ENCODE peak calls at places on chromosomes 2 and 18, in five cellular contexts. O, E, F, H and S are unnamed samples. For H3K4me1, the result is how much of the 10 kb centered on the place peaks cover.

GRCh38 chr2:170425291-170425751 is 247.4 kb downstream of the MYO3B start:
- DNase-seq in E (peak), O (no peak), H (no peak), F (no peak), S (no peak)

GRCh38 chr2:60882971-60883753 is 1.8 kb downstream of the REL start:
- DNase-seq in H (no peak), F (peak), E (no peak), O (peak), S (no peak)

GRCh38 chr2:226427538-226428307 is 371.9 kb downstream of the IRS1 start:
- DNase-seq in F (peak), E (no peak), O (no peak), H (no peak), S (no peak)

GRCh38 chr2:177262137-177262536 is 2.4 kb downstream of the NFE2L2 start:
- DNase-seq in H (no peak), O (no peak), E (no peak), F (no peak), S (no peak)

GRCh38 chr2:168961450-168962229 is 60.5 kb downstream of the G6PC2 start:
- DNase-seq in F (peak), E (peak), H (no peak), O (peak), S (peak)

GRCh38 chr18:48592540-48592939 is 53.7 kb downstream of the CTIF start:
- DNase-seq in E (no peak), H (no peak), O (no peak), F (no peak), S (no peak)

GRCh38 chr2:175854665-175855064 is 147.4 kb downstream of the LNPK start:
- DNase-seq in O (no peak), H (no peak), E (no peak), F (no peak), S (no peak)

GRCh38 chr2:226048625-226049024 is 649.1 kb downstream of the NYAP2 start:
- DNase-seq in O (peak), E (no peak), H (no peak), F (peak), S (no peak)

GRCh38 chr18:54950221-54950620 is 9.0 kb downstream of the CCDC68 start:
- DNase-seq in F (no peak), E (no peak), O (no peak), H (no peak), S (no peak)

GRCh38 chr2:64534363-64534762 is 10.2 kb downstream of the AFTPH start:
- DNase-seq in F (no peak), E (no peak), O (no peak), H (no peak), S (no peak)

GRCh38 chr2:26682155-26682554 is 10.4 kb upstream of the KCNK3 start:
- DNase-seq in O (no peak), F (no peak), H (no peak), E (no peak), S (no peak)

GRCh38 chr2:183244300-183244849 is 120.1 kb downstream of the NUP35 start:
- DNase-seq in F (no peak), E (no peak), H (no peak), O (peak), S (no peak)

GRCh38 chr2:203534486-203535077 is 519 bp downstream of the RAPH1 start:
- DNase-seq in E (peak), H (no peak), F (peak), O (no peak), S (no peak)

GRCh38 chr2:26724004-26724750 is 31.7 kb downstream of the KCNK3 start:
- DNase-seq in O (no peak), E (no peak), H (peak), F (peak), S (peak)

GRCh38 chr2:240568678-240569522 is 616 bp downstream of the RNPEPL1 start:
- DNase-seq in F (peak), E (peak), H (peak), O (peak), S (peak)

GRCh38 chr18:70429847-70430500 is 141.1 kb downstream of the SOCS6 start:
- DNase-seq in H (no peak), O (no peak), E (no peak), F (no peak), S (no peak)

GRCh38 chr18:70433001-70433400 is 144.2 kb downstream of the SOCS6 start:
- DNase-seq in E (no peak), F (no peak), H (no peak), O (no peak), S (no peak)

GRCh38 chr18:70426818-70427217 is 138.0 kb downstream of the SOCS6 start:
- DNase-seq in O (no peak), F (no peak), H (no peak), E (no peak), S (no peak)

GRCh38 chr18:70430501-70431173 is 141.8 kb downstream of the SOCS6 start:
- DNase-seq in O (no peak), H (no peak), F (no peak), E (no peak), S (no peak)

GRCh38 chr18:70431203-70431624 is 142.4 kb downstream of the SOCS6 start:
- DNase-seq in E (no peak), F (peak), O (no peak), H (no peak), S (no peak)
- H3K4me1 ChIP-seq in E (under half), F (under half), O (under half), H (under half), S (under half)

GRCh38 chr2:103887625-103888024 is 966.3 kb upstream of the POU3F3 start:
- DNase-seq in E (no peak), H (no peak), F (no peak), O (no peak), S (no peak)
- TF ChIP-seq CTCF in E (no peak), H (no peak), F (no peak), O (no peak), S (no peak)

DNA sequence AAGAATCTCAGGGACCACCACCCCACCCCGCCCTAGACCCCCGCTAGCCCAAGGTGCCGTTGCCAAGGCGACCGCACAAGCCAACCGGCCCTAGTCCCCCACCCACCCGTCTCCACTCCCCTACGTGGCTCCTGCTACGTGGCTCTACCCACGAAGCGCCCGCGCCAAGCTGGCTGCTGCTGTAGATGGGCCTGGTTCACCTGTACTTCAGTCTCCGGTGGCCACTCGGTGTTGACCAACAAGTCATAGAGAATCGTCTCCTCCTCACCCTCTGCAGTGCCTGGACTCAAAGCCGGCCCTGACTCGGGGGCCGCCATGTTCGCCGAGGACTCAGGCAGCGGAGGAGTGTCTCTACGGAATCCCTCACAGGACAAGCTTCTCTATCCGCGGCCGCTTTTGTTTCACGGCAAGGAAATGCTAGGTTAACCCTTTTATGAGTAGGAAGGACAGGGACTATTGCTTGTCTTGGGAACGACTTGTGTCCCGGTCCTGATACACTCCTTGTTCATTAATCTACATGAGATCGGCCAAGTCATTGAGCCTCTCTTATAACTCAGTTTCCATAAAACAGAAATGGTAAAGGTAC is at the start of gene NBAS:
- DNase-seq in O (peak), E (peak), H (peak), F (peak), S (peak)
- H3K27ac ChIP-seq in O (peak), E (peak), H (peak), F (peak), S (peak)

GRCh38 chr18:46360102-46360699 is 256.0 kb downstream of the HAUS1 start:
- DNase-seq in O (peak), H (no peak), E (no peak), F (no peak), S (peak)

GRCh38 chr18:46353460-46353859 is 249.3 kb downstream of the HAUS1 start:
- DNase-seq in O (no peak), H (no peak), F (no peak), E (no peak), S (no peak)

GRCh38 chr18:46360841-46361240 is 256.7 kb downstream of the HAUS1 start:
- DNase-seq in F (no peak), H (no peak), E (no peak), O (no peak), S (peak)

GRCh38 chr18:46352520-46353250 is 248.5 kb downstream of the HAUS1 start:
- DNase-seq in H (no peak), O (no peak), F (no peak), E (no peak), S (no peak)

DNA sequence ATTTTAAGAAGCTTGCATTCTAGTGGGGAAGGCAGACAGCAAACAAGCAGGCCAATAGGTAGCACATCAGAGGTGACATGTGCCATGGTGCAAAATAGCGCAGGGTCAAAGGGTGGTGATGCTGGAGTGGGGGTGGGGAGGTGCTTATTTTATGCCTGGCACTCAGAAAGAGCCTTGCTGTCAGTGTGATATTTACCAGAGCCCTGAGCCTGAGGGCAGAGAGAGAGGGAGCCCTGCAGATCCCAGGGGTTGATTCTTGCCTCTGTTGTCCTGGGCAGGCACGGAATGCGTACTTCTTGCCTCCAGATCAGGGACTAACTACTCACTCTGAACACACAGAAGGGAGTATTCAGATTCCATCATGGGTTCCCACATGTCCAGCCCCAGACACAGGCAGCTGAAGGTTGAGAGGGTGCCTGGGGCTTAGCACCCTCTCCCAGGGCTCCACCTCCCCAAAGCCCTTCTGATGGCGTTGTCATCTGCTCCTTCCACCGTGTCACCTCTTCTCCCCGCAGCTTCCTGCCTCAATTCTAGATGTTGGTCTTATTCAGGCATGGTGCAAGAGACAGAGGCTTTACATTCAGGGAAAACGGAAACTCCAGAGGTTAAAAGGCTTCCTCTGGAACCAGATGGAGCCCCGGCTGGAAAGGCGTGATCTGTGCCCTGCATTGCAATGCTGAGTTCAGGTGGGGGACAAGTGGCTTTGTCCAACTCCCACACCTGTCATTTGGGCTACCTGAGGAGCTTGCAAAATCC is 252.3 kb downstream of the HAUS1 start:
- DNase-seq in E (no peak), H (no peak), O (no peak), F (no peak), S (no peak)
- H3K4me1 ChIP-seq in E (under half), H (under half), O (under half), F (under half), S (under half)

DNA sequence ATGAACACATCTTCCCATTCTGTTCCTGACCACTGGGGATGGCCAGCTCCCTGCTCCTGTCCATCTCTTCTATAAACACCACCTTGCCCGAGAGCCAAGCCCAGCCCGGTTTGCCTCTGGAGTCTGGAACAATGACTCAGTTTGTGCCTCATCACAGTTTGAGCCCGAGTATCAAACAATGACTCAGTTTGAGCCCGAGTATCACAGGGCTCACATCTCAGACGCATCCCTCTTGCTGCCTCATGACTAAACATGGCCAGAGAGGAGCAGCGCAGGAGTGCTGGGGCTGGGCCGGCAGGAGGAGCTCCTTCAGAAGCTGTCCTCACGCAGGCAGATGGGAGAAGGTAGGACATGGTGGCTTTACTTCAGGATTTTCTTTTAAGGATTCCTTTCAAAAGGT is 68.7 kb downstream of the PXDN start:
- DNase-seq in O (no peak), H (peak), F (peak), E (peak), S (no peak)
- TF ChIP-seq CTCF in O (no peak), H (no peak), F (peak), E (no peak), S (no peak)

DNA sequence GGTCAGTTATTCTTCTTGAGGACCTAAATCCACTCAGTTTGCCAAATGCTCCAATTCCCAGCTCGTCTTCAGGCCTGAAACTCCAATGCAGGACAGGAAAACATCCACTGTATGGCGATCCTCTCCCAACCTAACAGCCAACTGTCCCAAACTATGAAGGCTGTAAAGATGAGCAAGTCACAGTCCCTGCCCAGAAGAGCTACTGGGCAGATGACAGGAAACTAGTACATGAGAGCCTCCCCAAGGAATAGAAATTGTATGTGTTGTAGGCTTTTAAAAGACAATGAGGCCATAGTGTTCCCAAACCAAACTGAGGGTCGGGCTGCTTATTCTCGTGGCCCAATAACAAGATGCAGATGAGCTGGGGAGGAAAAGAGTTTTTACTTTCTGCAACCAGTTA is 154.6 kb upstream of the ACAA2 start:
- DNase-seq in H (no peak), O (no peak), E (no peak), F (no peak), S (no peak)
- H3K27ac ChIP-seq in H (no peak), O (no peak), E (peak), F (no peak), S (no peak)